ENCODE peak calls at places on chromosomes 3 and 15, in nine cellular contexts. One of them, this sample, is unnamed.

GRCh38 chr3:151446002-151446340 is 14.9 kb downstream of the IGSF10 start:
- DNase-seq in right atrium auricular region: no peak
- DNase-seq in right lobe of liver: no peak
- DNase-seq in dorsolateral prefrontal cortex: no peak
- DNase-seq in neural progenitor cell: no peak
- DNase-seq in spleen: no peak
- DNase-seq in iPS DF 6.9: no peak
- DNase-seq in pancreas: no peak
- DNase-seq in heart right ventricle: no peak
- DNase-seq in this sample: no peak

GRCh38 chr15:49036650-49037545 is 9.3 kb downstream of the SECISBP2L start:
- DNase-seq in right lobe of liver: no peak
- DNase-seq in spleen: no peak
- DNase-seq in iPS DF 6.9: no peak
- DNase-seq in pancreas: no peak
- DNase-seq in neural progenitor cell: no peak
- DNase-seq in heart right ventricle: no peak
- DNase-seq in dorsolateral prefrontal cortex: no peak
- DNase-seq in right atrium auricular region: no peak
- DNase-seq in this sample: no peak

GRCh38 chr3:152729906-152730305 is 105.0 kb upstream of the P2RY1 start:
- DNase-seq in pancreas: no peak
- DNase-seq in iPS DF 6.9: no peak
- DNase-seq in heart right ventricle: no peak
- DNase-seq in dorsolateral prefrontal cortex: no peak
- DNase-seq in neural progenitor cell: no peak
- DNase-seq in spleen: no peak
- DNase-seq in right atrium auricular region: no peak
- DNase-seq in right lobe of liver: no peak
- DNase-seq in this sample: no peak

GRCh38 chr3:33658971-33659848 is 58.8 kb downstream of the CLASP2 start:
- DNase-seq in spleen: peak; percentile 87
- DNase-seq in pancreas: peak; percentile 48
- DNase-seq in right lobe of liver: peak; percentile 83
- DNase-seq in right atrium auricular region: peak; percentile 68
- DNase-seq in dorsolateral prefrontal cortex: peak; percentile 97
- DNase-seq in neural progenitor cell: peak; percentile 89
- DNase-seq in iPS DF 6.9: no peak
- DNase-seq in heart right ventricle: peak; percentile 80
- DNase-seq in this sample: peak; percentile 53

GRCh38 chr3:107938128-107938527 is 152.7 kb downstream of the CD47 start:
- DNase-seq in right atrium auricular region: no peak
- DNase-seq in heart right ventricle: peak; percentile 13
- DNase-seq in spleen: no peak
- DNase-seq in right lobe of liver: no peak
- DNase-seq in dorsolateral prefrontal cortex: no peak
- DNase-seq in neural progenitor cell: peak; percentile 53
- DNase-seq in iPS DF 6.9: no peak
- DNase-seq in pancreas: no peak
- DNase-seq in this sample: no peak

GRCh38 chr3:20569310-20569709 is 383.3 kb upstream of the SGO1 start:
- DNase-seq in heart right ventricle: no peak
- DNase-seq in spleen: no peak
- DNase-seq in pancreas: no peak
- DNase-seq in neural progenitor cell: no peak
- DNase-seq in right atrium auricular region: no peak
- DNase-seq in right lobe of liver: no peak
- DNase-seq in dorsolateral prefrontal cortex: no peak
- DNase-seq in iPS DF 6.9: no peak
- DNase-seq in this sample: no peak

GRCh38 chr3:71589132-71589531 is 5.6 kb upstream of the FOXP1 start:
- DNase-seq in right lobe of liver: no peak
- DNase-seq in neural progenitor cell: no peak
- DNase-seq in heart right ventricle: no peak
- DNase-seq in iPS DF 6.9: no peak
- DNase-seq in spleen: no peak
- DNase-seq in right atrium auricular region: no peak
- DNase-seq in pancreas: no peak
- DNase-seq in dorsolateral prefrontal cortex: no peak
- DNase-seq in this sample: no peak

GRCh38 chr3:133113526-133113925 is 75.3 kb downstream of the TMEM108 start:
- DNase-seq in heart right ventricle: no peak
- DNase-seq in right lobe of liver: no peak
- DNase-seq in dorsolateral prefrontal cortex: no peak
- DNase-seq in spleen: no peak
- DNase-seq in neural progenitor cell: no peak
- DNase-seq in iPS DF 6.9: no peak
- DNase-seq in right atrium auricular region: no peak
- DNase-seq in pancreas: no peak
- DNase-seq in this sample: no peak

GRCh38 chr3:169479314-169479939 is 184.1 kb downstream of the MECOM start:
- DNase-seq in right atrium auricular region: no peak
- DNase-seq in spleen: no peak
- DNase-seq in iPS DF 6.9: no peak
- DNase-seq in neural progenitor cell: no peak
- DNase-seq in dorsolateral prefrontal cortex: no peak
- DNase-seq in pancreas: no peak
- DNase-seq in right lobe of liver: no peak
- DNase-seq in heart right ventricle: no peak
- DNase-seq in this sample: no peak

GRCh38 chr3:52128118-52128683 is 26.0 kb downstream of the POC1A start:
- DNase-seq in right atrium auricular region: no peak
- DNase-seq in pancreas: no peak
- DNase-seq in heart right ventricle: no peak
- DNase-seq in neural progenitor cell: no peak
- DNase-seq in iPS DF 6.9: no peak
- DNase-seq in right lobe of liver: no peak
- DNase-seq in spleen: no peak
- DNase-seq in dorsolateral prefrontal cortex: no peak
- DNase-seq in this sample: no peak

GRCh38 chr3:146817705-146818104 is 212.6 kb upstream of the PLSCR5 start:
- DNase-seq in heart right ventricle: no peak
- DNase-seq in iPS DF 6.9: no peak
- DNase-seq in neural progenitor cell: peak; percentile 22
- DNase-seq in pancreas: no peak
- DNase-seq in dorsolateral prefrontal cortex: no peak
- DNase-seq in right lobe of liver: no peak
- DNase-seq in right atrium auricular region: no peak
- DNase-seq in spleen: no peak
- DNase-seq in this sample: no peak

GRCh38 chr3:166257715-166258114 is 420.5 kb upstream of the BCHE start:
- DNase-seq in right atrium auricular region: no peak
- DNase-seq in right lobe of liver: no peak
- DNase-seq in pancreas: no peak
- DNase-seq in dorsolateral prefrontal cortex: no peak
- DNase-seq in neural progenitor cell: no peak
- DNase-seq in spleen: peak; percentile 6
- DNase-seq in iPS DF 6.9: no peak
- DNase-seq in heart right ventricle: no peak
- DNase-seq in this sample: no peak

GRCh38 chr3:33030802-33031201 is 66.1 kb downstream of the GLB1 start:
- DNase-seq in dorsolateral prefrontal cortex: no peak
- DNase-seq in iPS DF 6.9: no peak
- DNase-seq in heart right ventricle: no peak
- DNase-seq in pancreas: no peak
- DNase-seq in right lobe of liver: no peak
- DNase-seq in neural progenitor cell: no peak
- DNase-seq in spleen: no peak
- DNase-seq in right atrium auricular region: no peak
- DNase-seq in this sample: no peak

GRCh38 chr3:126679318-126679751 is 24.4 kb upstream of the TXNRD3 start:
- DNase-seq in right atrium auricular region: peak; percentile 89
- DNase-seq in dorsolateral prefrontal cortex: peak; percentile 87
- DNase-seq in pancreas: peak; percentile 86
- DNase-seq in heart right ventricle: peak; percentile 84
- DNase-seq in spleen: peak; percentile 93
- DNase-seq in right lobe of liver: peak; percentile 86
- DNase-seq in neural progenitor cell: peak; percentile 94
- DNase-seq in iPS DF 6.9: peak; percentile 83
- DNase-seq in this sample: peak; percentile 85
- H3K4me3 ChIP-seq in right atrium auricular region: no peak overlapping the region
- H3K4me3 ChIP-seq in dorsolateral prefrontal cortex: no peak overlapping the region
- H3K4me3 ChIP-seq in pancreas: no peak overlapping the region
- H3K4me3 ChIP-seq in heart right ventricle: no peak overlapping the region
- H3K4me3 ChIP-seq in spleen: no peak overlapping the region
- H3K4me3 ChIP-seq in right lobe of liver: no peak overlapping the region
- H3K4me3 ChIP-seq in neural progenitor cell: no peak overlapping the region
- H3K4me3 ChIP-seq in iPS DF 6.9: no peak overlapping the region
- H3K4me3 ChIP-seq in this sample: no peak overlapping the region

DNA sequence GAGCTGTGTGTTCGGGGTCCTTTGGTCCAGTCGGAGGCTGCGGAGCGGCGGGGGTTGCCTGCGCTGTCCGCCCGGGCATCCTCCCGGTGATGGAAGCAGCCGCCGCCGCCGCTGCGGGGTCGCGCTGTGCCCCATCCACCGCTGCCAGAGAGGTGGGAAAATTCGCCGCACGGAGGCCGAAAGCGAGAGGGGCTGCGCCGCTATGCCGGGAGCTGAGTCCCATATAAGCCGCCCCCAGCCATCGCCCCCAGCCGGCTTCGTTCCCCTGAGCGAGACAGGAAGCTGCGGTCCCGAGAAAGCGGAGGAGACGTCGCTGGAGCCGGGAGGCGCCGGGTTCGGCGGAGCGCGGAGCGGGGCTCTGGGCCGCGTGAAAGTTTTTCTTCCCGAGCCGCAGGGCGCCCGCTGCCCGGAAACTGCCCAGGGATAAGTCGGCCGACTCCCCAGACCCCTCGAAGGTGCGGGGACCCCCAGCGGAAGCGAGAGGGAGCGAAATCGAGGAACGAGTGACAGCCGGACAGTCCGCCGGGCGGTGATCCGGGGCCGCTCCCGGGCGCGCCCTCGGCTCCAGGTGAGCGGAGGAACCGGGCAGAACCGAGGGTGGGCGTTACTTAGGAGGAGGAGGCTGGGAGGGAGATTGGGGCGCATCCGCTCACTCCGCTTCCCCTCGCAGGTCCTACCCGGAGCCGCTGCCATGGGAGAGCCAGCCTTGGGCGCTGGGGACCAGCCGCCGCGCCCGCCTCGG is 574 bp downstream of the CHST2 start:
- DNase-seq in right atrium auricular region: no peak
- DNase-seq in neural progenitor cell: peak; percentile 76
- DNase-seq in spleen: peak; percentile 90
- DNase-seq in iPS DF 6.9: no peak
- DNase-seq in right lobe of liver: peak; percentile 58
- DNase-seq in pancreas: no peak
- DNase-seq in dorsolateral prefrontal cortex: no peak
- DNase-seq in heart right ventricle: peak; percentile 28
- DNase-seq in this sample: no peak
- H3K4me3 ChIP-seq in right atrium auricular region: peak overlapping the region; percentile 54
- H3K4me3 ChIP-seq in neural progenitor cell: peak overlapping the region; percentile 78
- H3K4me3 ChIP-seq in spleen: peak overlapping the region; percentile 96
- H3K4me3 ChIP-seq in iPS DF 6.9: peak overlapping the region; percentile 98
- H3K4me3 ChIP-seq in right lobe of liver: peak overlapping the region; percentile 63
- H3K4me3 ChIP-seq in pancreas: peak overlapping the region; percentile 90
- H3K4me3 ChIP-seq in dorsolateral prefrontal cortex: peak overlapping the region; percentile 87
- H3K4me3 ChIP-seq in heart right ventricle: peak overlapping the region; percentile 89
- H3K4me3 ChIP-seq in this sample: peak overlapping the region; percentile 55

GRCh38 chr3:9499455-9500107 is 54.0 kb downstream of the LHFPL4 start:
- DNase-seq in dorsolateral prefrontal cortex: no peak
- DNase-seq in neural progenitor cell: peak; percentile 45
- DNase-seq in pancreas: no peak
- DNase-seq in right lobe of liver: no peak
- DNase-seq in heart right ventricle: no peak
- DNase-seq in right atrium auricular region: peak; percentile 47
- DNase-seq in iPS DF 6.9: no peak
- DNase-seq in spleen: no peak
- DNase-seq in this sample: no peak

GRCh38 chr3:9498781-9499180 is 54.8 kb downstream of the LHFPL4 start:
- DNase-seq in pancreas: no peak
- DNase-seq in heart right ventricle: no peak
- DNase-seq in spleen: no peak
- DNase-seq in right atrium auricular region: peak; percentile 38
- DNase-seq in iPS DF 6.9: no peak
- DNase-seq in neural progenitor cell: no peak
- DNase-seq in dorsolateral prefrontal cortex: no peak
- DNase-seq in right lobe of liver: no peak
- DNase-seq in this sample: no peak

GRCh38 chr3:9497821-9498565 is 55.6 kb downstream of the LHFPL4 start:
- DNase-seq in right atrium auricular region: no peak
- DNase-seq in neural progenitor cell: no peak
- DNase-seq in spleen: no peak
- DNase-seq in pancreas: no peak
- DNase-seq in heart right ventricle: no peak
- DNase-seq in iPS DF 6.9: no peak
- DNase-seq in dorsolateral prefrontal cortex: no peak
- DNase-seq in right lobe of liver: no peak
- DNase-seq in this sample: no peak

GRCh38 chr3:9501226-9501625 is 52.4 kb downstream of the LHFPL4 start:
- DNase-seq in right atrium auricular region: no peak
- DNase-seq in right lobe of liver: no peak
- DNase-seq in heart right ventricle: no peak
- DNase-seq in pancreas: no peak
- DNase-seq in spleen: no peak
- DNase-seq in iPS DF 6.9: no peak
- DNase-seq in dorsolateral prefrontal cortex: no peak
- DNase-seq in neural progenitor cell: no peak
- DNase-seq in this sample: no peak

DNA sequence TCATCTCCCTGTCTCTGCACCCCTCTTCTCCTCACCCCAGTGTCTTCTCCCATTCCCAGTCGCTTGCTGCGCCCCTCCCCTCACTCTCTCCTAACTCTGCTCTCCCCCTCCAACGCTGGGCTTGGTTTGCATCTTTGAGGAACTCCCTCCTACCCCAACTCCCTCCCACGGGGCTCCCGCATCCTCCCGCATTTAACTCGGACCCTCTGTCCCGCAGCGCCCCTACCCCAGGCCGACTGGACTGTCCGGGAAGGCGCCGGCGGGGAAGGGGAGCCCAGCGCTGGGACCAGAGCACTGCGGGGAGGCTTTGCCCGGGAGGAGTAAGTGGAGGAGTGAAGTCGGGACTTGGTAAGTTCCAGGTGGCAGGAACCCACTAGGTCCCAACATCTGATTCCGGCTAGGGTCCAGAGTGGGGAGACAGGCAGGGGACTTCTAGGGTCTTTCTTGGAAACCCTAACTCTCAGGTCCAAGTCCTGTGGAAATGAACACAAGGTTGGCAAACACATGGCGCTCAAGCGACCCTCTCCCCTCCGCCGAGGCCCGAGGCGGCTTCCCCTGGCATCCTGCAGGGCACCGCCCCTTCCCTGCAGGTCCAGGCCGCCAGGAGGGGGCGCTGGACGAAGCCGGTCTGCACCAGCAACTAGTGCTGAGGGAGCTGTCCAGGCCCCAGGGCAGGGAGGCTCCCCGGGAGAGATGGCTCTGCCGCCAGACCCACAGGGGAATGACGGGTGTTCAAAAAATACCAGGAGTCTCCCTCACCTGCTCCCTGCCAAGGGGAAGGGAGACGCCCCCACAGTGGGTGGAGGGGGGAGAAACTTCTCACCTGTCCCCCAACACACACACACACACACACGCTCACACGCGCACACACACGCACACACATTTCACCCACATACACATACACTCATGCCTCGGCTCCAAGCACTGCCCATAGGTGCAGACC is 53.2 kb downstream of the LHFPL4 start:
- DNase-seq in pancreas: peak; percentile 58
- DNase-seq in spleen: peak; percentile 85
- DNase-seq in neural progenitor cell: peak; percentile 94
- DNase-seq in right lobe of liver: no peak
- DNase-seq in heart right ventricle: peak; percentile 57
- DNase-seq in dorsolateral prefrontal cortex: no peak
- DNase-seq in iPS DF 6.9: no peak
- DNase-seq in right atrium auricular region: peak; percentile 50
- DNase-seq in this sample: peak; percentile 52
- H3K4me3 ChIP-seq in pancreas: no peak overlapping the region
- H3K4me3 ChIP-seq in spleen: no peak overlapping the region
- H3K4me3 ChIP-seq in neural progenitor cell: peak overlapping the region; percentile 64
- H3K4me3 ChIP-seq in right lobe of liver: no peak overlapping the region
- H3K4me3 ChIP-seq in heart right ventricle: no peak overlapping the region
- H3K4me3 ChIP-seq in dorsolateral prefrontal cortex: no peak overlapping the region
- H3K4me3 ChIP-seq in iPS DF 6.9: peak overlapping the region; percentile 48
- H3K4me3 ChIP-seq in right atrium auricular region: no peak overlapping the region
- H3K4me3 ChIP-seq in this sample: no peak overlapping the region

GRCh38 chr3:47476644-47477199 is 981 bp upstream of the SCAP start:
- DNase-seq in dorsolateral prefrontal cortex: no peak
- DNase-seq in right lobe of liver: no peak
- DNase-seq in right atrium auricular region: no peak
- DNase-seq in pancreas: no peak
- DNase-seq in spleen: peak; percentile 76
- DNase-seq in iPS DF 6.9: no peak
- DNase-seq in heart right ventricle: no peak
- DNase-seq in neural progenitor cell: no peak
- DNase-seq in this sample: no peak
- H3K4me3 ChIP-seq in dorsolateral prefrontal cortex: peak overlapping the region; percentile 95
- H3K4me3 ChIP-seq in right lobe of liver: peak overlapping the region; percentile 99
- H3K4me3 ChIP-seq in right atrium auricular region: no peak overlapping the region
- H3K4me3 ChIP-seq in pancreas: no peak overlapping the region
- H3K4me3 ChIP-seq in spleen: no peak overlapping the region
- H3K4me3 ChIP-seq in iPS DF 6.9: no peak overlapping the region
- H3K4me3 ChIP-seq in heart right ventricle: peak overlapping the region; percentile 98
- H3K4me3 ChIP-seq in neural progenitor cell: peak overlapping the region; percentile 91
- H3K4me3 ChIP-seq in this sample: peak overlapping the region; percentile 66